ENCODE peak calls at places on chromosomes 12 and 14, in nine cellular contexts. V is mucosa of descending colon, D is upper lobe of right lung, L is kidney, B is astrocyte, C is psoas muscle, Y is WERI-Rb-1, U is brain microvascular endothelial cell, W is prostate gland. I is an unnamed sample.

GRCh38 chr14:90513151-90514014 is 116.6 kb downstream of the CALM1 start:
- DNase-seq in B (no peak), D (peak), C (no peak), U (no peak), L (peak), V (peak), Y (no peak), W (peak), I (no peak)

GRCh38 chr14:94109915-94110250 is 653 bp upstream of the IFI27 start:
- DNase-seq in V (no peak), W (no peak), Y (no peak), L (no peak), D (no peak), B (no peak), U (no peak), C (no peak), I (no peak)

GRCh38 chr14:73269729-73270651 is 32.7 kb downstream of the PAPLN start:
- DNase-seq in D (peak), Y (no peak), V (peak), W (no peak), C (peak), U (no peak), B (peak), L (peak), I (peak)

GRCh38 chr14:86510503-86510902 is 980.6 kb downstream of the FLRT2 start:
- DNase-seq in C (no peak), V (no peak), L (no peak), Y (no peak), U (no peak), B (peak), W (no peak), D (no peak), I (no peak)

GRCh38 chr14:24959791-24960331 is 90.1 kb downstream of the STXBP6 start:
- DNase-seq in B (no peak), V (peak), Y (no peak), L (no peak), C (no peak), U (no peak), D (no peak), W (no peak), I (no peak)

GRCh38 chr12:121811434-121812319 is 7.9 kb downstream of the SETD1B start:
- DNase-seq in W (peak), D (peak), B (no peak), U (peak), C (peak), V (peak), L (peak), Y (peak), I (peak)

GRCh38 chr14:95316826-95317225 is 2.9 kb downstream of the CLMN start:
- DNase-seq in Y (peak), B (no peak), D (no peak), W (no peak), V (no peak), L (no peak), U (no peak), C (no peak), I (no peak)

GRCh38 chr12:96520767-96521166 is 31.4 kb downstream of the CFAP54 start:
- DNase-seq in D (no peak), W (no peak), B (no peak), V (no peak), L (no peak), U (no peak), Y (no peak), C (no peak), I (peak)

GRCh38 chr14:105144666-105145380 is 23.8 kb downstream of the JAG2 start:
- DNase-seq in C (no peak), U (no peak), B (no peak), W (no peak), V (no peak), L (peak), D (peak), Y (peak), I (no peak)

GRCh38 chr14:92647499-92648279 is 100.7 kb downstream of the LGMN start:
- DNase-seq in U (no peak), V (no peak), B (no peak), W (no peak), L (peak), Y (no peak), D (no peak), C (no peak), I (peak)

GRCh38 chr14:103630364-103631108 is 1.5 kb downstream of the KLC1 start:
- DNase-seq in L (no peak), W (no peak), U (no peak), Y (no peak), B (no peak), C (no peak), D (no peak), V (no peak), I (peak)

GRCh38 chr12:121903202-121903601 is 14.6 kb downstream of the PSMD9 start:
- DNase-seq in V (no peak), B (no peak), U (no peak), Y (no peak), L (no peak), W (no peak), C (no peak), D (no peak), I (no peak)

GRCh38 chr12:33795536-33795935 is 226.8 kb upstream of the ALG10 start:
- DNase-seq in Y (no peak), V (no peak), D (no peak), C (no peak), U (no peak), B (peak), L (no peak), W (no peak), I (no peak)

GRCh38 chr12:112881602-112882001 is 25.2 kb upstream of the OAS1 start:
- DNase-seq in L (no peak), V (no peak), U (no peak), Y (peak), C (no peak), W (no peak), D (no peak), B (no peak), I (no peak)

GRCh38 chr12:20220339-20220738 is 148.0 kb upstream of the PDE3A start:
- DNase-seq in V (no peak), L (no peak), B (peak), C (no peak), W (no peak), D (no peak), Y (peak), U (peak), I (peak)

GRCh38 chr12:103456006-103456405 is 39.8 kb downstream of the C12orf42 start:
- DNase-seq in C (no peak), U (no peak), L (no peak), W (no peak), Y (no peak), B (no peak), D (no peak), V (no peak), I (no peak)

DNA sequence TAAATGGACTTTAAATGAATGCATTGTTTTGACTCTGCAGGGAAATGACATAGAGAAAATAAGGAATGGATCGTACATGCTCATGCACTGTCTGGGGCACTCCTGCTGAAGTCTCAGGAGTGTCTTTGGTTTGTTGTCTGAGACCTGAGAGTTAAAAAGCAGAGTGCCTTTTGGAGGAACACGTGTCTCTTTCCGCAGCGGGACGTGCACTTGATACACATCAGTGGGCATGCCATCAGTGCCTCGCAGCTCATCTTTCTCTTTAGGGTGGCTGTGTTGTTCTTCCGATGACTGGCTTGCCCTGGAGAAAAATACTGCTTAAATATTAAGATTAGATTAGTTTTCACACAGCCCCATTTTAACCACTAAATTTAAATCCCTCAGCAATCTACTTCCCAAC is 836.0 kb downstream of the DIO2 start:
- DNase-seq in V (no peak), B (no peak), L (no peak), U (no peak), C (no peak), D (no peak), Y (no peak), W (no peak), I (no peak)
- H3K4me3 ChIP-seq in V (no peak), B (no peak), L (no peak), U (no peak), C (no peak), D (no peak), Y (no peak), W (no peak), I (no peak)

DNA sequence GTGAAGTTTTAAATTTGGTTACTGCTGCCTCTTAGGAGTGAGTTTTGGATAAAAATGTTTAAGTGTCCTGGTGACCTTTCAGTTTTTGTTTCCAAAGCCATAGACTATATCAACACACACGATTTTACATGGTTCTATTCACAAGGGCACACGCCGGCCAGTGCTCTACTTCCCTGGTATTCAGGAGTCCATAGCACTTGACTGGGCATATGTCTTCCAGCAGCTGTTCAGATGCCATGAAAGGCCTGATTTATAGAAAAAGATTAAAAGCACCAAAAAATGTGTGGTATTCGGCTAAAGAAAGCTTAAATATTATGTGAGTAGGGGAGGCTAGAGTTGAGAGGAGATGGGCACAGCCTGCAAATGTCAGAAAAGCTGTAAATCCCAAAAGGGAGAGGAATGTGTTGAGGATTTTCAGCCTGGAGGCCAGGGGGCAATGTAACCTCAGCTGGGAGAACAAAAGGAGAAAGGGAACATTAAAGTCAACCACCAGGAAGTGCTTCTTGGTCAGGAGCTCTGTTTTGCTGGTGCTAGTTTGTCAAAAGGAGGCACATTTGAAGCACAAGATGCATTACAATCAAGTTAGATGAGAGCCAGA is 478.4 kb downstream of the RAD51B start:
- DNase-seq in D (no peak), W (no peak), U (peak), C (no peak), B (no peak), L (no peak), V (no peak), Y (no peak), I (peak)
- TF ChIP-seq CTCF in D (peak), W (no peak), U (peak), C (no peak), B (no peak), L (peak), V (no peak), Y (peak), I (peak)

GRCh38 chr14:59356783-59357182 is 108.4 kb downstream of the GPR135 start:
- DNase-seq in C (no peak), D (no peak), B (no peak), Y (no peak), L (no peak), U (no peak), V (no peak), W (no peak), I (no peak)

GRCh38 chr14:59359451-59360124 is 105.6 kb downstream of the GPR135 start:
- DNase-seq in C (no peak), D (no peak), U (no peak), B (peak), V (no peak), W (no peak), L (no peak), Y (no peak), I (no peak)

GRCh38 chr14:59358774-59359173 is 106.4 kb downstream of the GPR135 start:
- DNase-seq in Y (no peak), L (no peak), V (peak), C (no peak), B (no peak), U (no peak), D (no peak), W (no peak), I (no peak)

GRCh38 chr14:59356298-59356697 is 108.9 kb downstream of the GPR135 start:
- DNase-seq in W (no peak), V (no peak), Y (no peak), D (no peak), U (no peak), L (no peak), B (no peak), C (no peak), I (no peak)

DNA sequence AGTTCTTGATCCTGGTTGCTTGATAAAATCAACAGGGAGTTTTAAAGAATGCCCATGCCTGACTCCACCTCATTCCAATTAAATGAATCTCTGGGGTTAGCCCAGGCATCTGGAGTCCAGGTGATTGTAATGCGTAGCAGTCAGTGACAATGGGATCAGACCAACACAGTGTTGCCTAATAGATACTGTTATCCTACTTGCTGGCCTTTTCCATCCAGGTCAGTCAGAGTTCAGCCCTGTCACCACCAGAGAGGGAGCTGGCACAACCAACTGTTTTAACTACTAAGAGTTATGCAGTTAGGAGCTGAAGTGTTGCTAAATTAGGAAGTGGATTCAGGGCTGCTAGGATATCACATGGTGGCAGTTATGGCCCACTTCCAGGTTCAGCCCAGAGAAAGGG is 107.1 kb downstream of the GPR135 start:
- DNase-seq in U (no peak), W (no peak), V (no peak), D (no peak), Y (no peak), L (no peak), B (peak), C (peak), I (peak)
- H3K4me3 ChIP-seq in U (no peak), W (no peak), V (no peak), D (no peak), Y (no peak), L (no peak), B (no peak), C (no peak), I (no peak)

DNA sequence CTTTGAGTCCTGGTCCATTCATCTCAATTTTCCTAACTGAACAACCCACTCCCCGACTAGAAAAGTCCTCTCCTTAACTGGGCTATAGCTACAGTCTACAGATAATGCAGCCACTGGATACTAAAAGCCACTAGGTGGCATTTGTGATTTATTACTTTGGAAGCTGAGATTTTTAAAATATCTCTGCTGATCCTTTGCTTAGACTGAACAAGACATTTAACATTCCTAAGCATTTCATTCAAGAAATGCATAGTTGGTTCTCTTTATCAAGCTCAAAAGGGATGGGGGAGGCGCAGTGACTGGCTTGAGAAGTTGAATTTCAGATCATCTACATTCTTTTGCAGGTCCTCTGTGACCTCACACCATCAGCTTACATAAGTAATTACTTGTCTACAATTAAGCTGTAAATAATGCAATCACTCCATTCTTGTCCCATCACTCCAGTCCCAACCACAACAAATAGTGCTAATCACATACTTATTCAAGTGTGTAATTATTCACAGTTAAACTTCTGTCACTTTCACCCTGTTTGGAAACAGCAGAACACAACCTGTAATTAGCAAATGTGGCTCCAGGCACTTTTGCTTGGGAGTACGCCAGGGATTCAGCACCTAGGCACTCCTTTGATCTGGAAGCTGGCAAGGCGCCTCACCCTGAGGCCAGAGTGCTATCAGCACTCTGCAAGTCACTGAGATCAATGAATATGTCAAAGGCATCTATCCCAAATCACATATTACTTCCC is 203.5 kb downstream of the NOVA1 start:
- DNase-seq in U (no peak), V (peak), C (no peak), B (peak), W (no peak), L (no peak), Y (no peak), D (no peak), I (peak)
- TF ChIP-seq CTCF in U (peak), V (no peak), C (no peak), B (peak), W (peak), L (no peak), Y (peak), D (peak), I (no peak)

GRCh38 chr12:46445093-46445492 is 72.5 kb upstream of the SLC38A2 start:
- DNase-seq in W (no peak), V (no peak), D (no peak), U (no peak), C (no peak), B (no peak), Y (no peak), L (no peak), I (no peak)
- H3K4me3 ChIP-seq in W (no peak), V (no peak), D (no peak), U (no peak), C (no peak), B (no peak), Y (no peak), L (no peak), I (no peak)

GRCh38 chr12:26113853-26114719 is 10.8 kb downstream of the BHLHE41 start:
- DNase-seq in W (peak), Y (peak), V (peak), C (peak), B (peak), L (peak), U (peak), D (peak), I (peak)
- TF ChIP-seq CTCF in W (peak), Y (peak), V (no peak), C (peak), B (peak), L (peak), U (peak), D (peak), I (no peak)

GRCh38 chr14:101813833-101814232 is 52.3 kb downstream of the PPP2R5C start:
- DNase-seq in D (no peak), V (no peak), L (no peak), W (no peak), B (no peak), C (no peak), U (no peak), Y (no peak), I (peak)
- H3K4me3 ChIP-seq in D (no peak), V (no peak), L (no peak), W (no peak), B (no peak), C (no peak), U (no peak), Y (no peak), I (no peak)

GRCh38 chr12:116717466-116718457 is 20.1 kb downstream of the SPRING1 start:
- DNase-seq in Y (no peak), V (peak), U (peak), B (peak), D (no peak), L (peak), C (peak), W (no peak), I (peak)
- TF ChIP-seq CTCF in Y (no peak), V (no peak), U (no peak), B (no peak), D (no peak), L (no peak), C (no peak), W (no peak), I (no peak)

DNA sequence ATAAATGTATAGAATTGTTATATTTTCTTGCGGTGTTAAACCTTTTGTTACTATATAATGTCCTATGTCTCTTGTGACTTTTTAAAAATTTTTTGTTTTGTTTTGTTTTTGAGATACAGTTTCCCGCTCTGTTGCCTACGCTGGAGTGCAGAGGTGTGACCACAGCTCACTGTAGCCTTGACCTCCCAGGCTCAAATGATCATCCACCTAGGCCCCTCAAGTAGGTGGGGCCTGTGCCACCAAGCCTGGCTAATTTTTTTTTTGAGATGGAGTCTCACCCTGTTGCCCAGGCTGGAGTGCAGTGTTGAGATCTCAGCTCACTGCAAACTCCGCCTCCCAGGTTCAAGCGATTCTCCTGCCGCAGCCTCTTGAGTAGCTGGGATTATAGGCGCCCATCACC is 26.5 kb upstream of the RCOR1 start:
- DNase-seq in C (no peak), V (no peak), B (no peak), D (no peak), Y (no peak), U (no peak), W (no peak), L (no peak), I (no peak)
- H3K4me3 ChIP-seq in C (no peak), V (no peak), B (no peak), D (no peak), Y (no peak), U (no peak), W (no peak), L (no peak), I (no peak)

I was measured in foreskin fibroblast.